ENCODE peak calls at places on chromosomes 7 and 10, in six cellular contexts. L is BE2C, D is psoas muscle, U is neural progenitor cell, S is esophagus squamous epithelium, K is left lung. Z is an unnamed sample.

GRCh38 chr10:22343761-22344160 is 1.5 kb upstream of the SPAG6 start:
- DNase-seq in L (no peak), D (no peak), U (no peak), S (no peak), K (no peak), Z (no peak)

GRCh38 chr7:158073845-158074840 is 513.5 kb downstream of the PTPRN2 start:
- DNase-seq in L (no peak), D (no peak), U (no peak), S (no peak), K (peak; percentile 28), Z (no peak)

GRCh38 chr7:88075216-88075615 is 141.2 kb downstream of the ADAM22 start:
- DNase-seq in L (no peak), D (no peak), U (no peak), S (no peak), K (no peak), Z (no peak)

GRCh38 chr7:106864298-106865081 is 592 bp upstream of the PIK3CG start:
- DNase-seq in L (no peak), D (no peak), U (no peak), S (no peak), K (no peak), Z (no peak)

GRCh38 chr10:101397140-101397539 is 43.2 kb downstream of the BTRC start:
- DNase-seq in L (peak; percentile 45), D (no peak), U (peak; percentile 77), S (no peak), K (no peak), Z (no peak)

GRCh38 chr7:112892263-112892662 is 102.1 kb upstream of the TMEM168 start:
- DNase-seq in L (no peak), D (no peak), U (no peak), S (no peak), K (no peak), Z (no peak)

GRCh38 chr10:132448248-132448731 is 51.3 kb downstream of the PWWP2B start:
- DNase-seq in L (peak; percentile 64), D (peak; percentile 90), U (peak; percentile 69), S (no peak), K (peak; percentile 91), Z (peak; percentile 71)

GRCh38 chr7:157703534-157704195 is 366.9 kb downstream of the DNAJB6 start:
- DNase-seq in L (no peak), D (no peak), U (no peak), S (no peak), K (no peak), Z (peak; percentile 24)

GRCh38 chr10:21972584-21972983 is 30.9 kb downstream of the DNAJC1 start:
- DNase-seq in L (no peak), D (no peak), U (no peak), S (no peak), K (no peak), Z (no peak)

GRCh38 chr7:30001953-30002352 is 12.4 kb upstream of the SCRN1 start:
- DNase-seq in L (no peak), D (no peak), U (no peak), S (no peak), K (no peak), Z (no peak)

GRCh38 chr10:125554753-125555152 is 128.2 kb downstream of the TEX36 start:
- DNase-seq in L (no peak), D (no peak), U (no peak), S (no peak), K (no peak), Z (no peak)

GRCh38 chr7:2820508-2820934 is 23.6 kb downstream of the GNA12 start:
- DNase-seq in L (no peak), D (peak; percentile 84), U (no peak), S (no peak), K (peak; percentile 86), Z (no peak)

GRCh38 chr7:94417261-94417660 is 22.6 kb downstream of the COL1A2 start:
- DNase-seq in L (no peak), D (no peak), U (no peak), S (no peak), K (no peak), Z (no peak)

GRCh38 chr7:129906700-129907099 is 46.1 kb downstream of the UBE2H start:
- DNase-seq in L (no peak), D (no peak), U (no peak), S (no peak), K (no peak), Z (no peak)

GRCh38 chr7:155000795-155001194 is 2.1 kb downstream of the PAXIP1 start:
- DNase-seq in L (no peak), D (no peak), U (no peak), S (no peak), K (no peak), Z (peak; percentile 29)

GRCh38 chr7:33904680-33905388 is 505 bp upstream of the BMPER start:
- DNase-seq in L (peak; percentile 41), D (peak; percentile 76), U (peak; percentile 79), S (no peak), K (no peak), Z (no peak)

GRCh38 chr7:115267503-115267902 is 345.6 kb downstream of the MDFIC start:
- DNase-seq in L (no peak), D (no peak), U (no peak), S (no peak), K (no peak), Z (no peak)

GRCh38 chr10:109973430-109973829 is 34.4 kb upstream of the ADD3 start:
- DNase-seq in L (no peak), D (no peak), U (no peak), S (no peak), K (no peak), Z (no peak)

GRCh38 chr7:100208911-100209408 is 10.8 kb upstream of the PVRIG start:
- DNase-seq in L (no peak), D (no peak), U (no peak), S (no peak), K (no peak), Z (no peak)

GRCh38 chr10:75108684-75109458 is 2.6 kb upstream of the SAMD8 start:
- DNase-seq in L (peak; percentile 60), D (peak; percentile 90), U (peak; percentile 65), S (no peak), K (no peak), Z (no peak)

GRCh38 chr10:97319671-97320479 is 804 bp downstream of the FRAT1 start:
- DNase-seq in L (peak; percentile 59), D (peak; percentile 82), U (peak; percentile 85), S (peak; percentile 6), K (peak; percentile 76), Z (peak; percentile 73)

GRCh38 chr10:23120001-23120934 is 24.9 kb downstream of the MSRB2 start:
- DNase-seq in L (peak; percentile 67), D (no peak), U (no peak), S (no peak), K (no peak), Z (no peak)

GRCh38 chr7:2732959-2733584 is 45.1 kb downstream of the AMZ1 start:
- DNase-seq in L (no peak), D (peak; percentile 92), U (no peak), S (no peak), K (no peak), Z (peak; percentile 57)

GRCh38 chr7:12812111-12812510 is 124.7 kb downstream of the ARL4A start:
- DNase-seq in L (no peak), D (no peak), U (no peak), S (no peak), K (no peak), Z (no peak)

GRCh38 chr7:50676754-50677153 is 105.9 kb downstream of the GRB10 start:
- DNase-seq in L (no peak), D (no peak), U (no peak), S (no peak), K (no peak), Z (no peak)

GRCh38 chr10:119671381-119671780 is 20.2 kb downstream of the BAG3 start:
- DNase-seq in L (no peak), D (no peak), U (no peak), S (no peak), K (no peak), Z (no peak)
- H3K4me3 ChIP-seq in L (no peak overlapping the region), D (peak overlapping the region; percentile 20), U (no peak overlapping the region), S (no peak overlapping the region), K (no peak overlapping the region), Z (no peak overlapping the region)

DNA sequence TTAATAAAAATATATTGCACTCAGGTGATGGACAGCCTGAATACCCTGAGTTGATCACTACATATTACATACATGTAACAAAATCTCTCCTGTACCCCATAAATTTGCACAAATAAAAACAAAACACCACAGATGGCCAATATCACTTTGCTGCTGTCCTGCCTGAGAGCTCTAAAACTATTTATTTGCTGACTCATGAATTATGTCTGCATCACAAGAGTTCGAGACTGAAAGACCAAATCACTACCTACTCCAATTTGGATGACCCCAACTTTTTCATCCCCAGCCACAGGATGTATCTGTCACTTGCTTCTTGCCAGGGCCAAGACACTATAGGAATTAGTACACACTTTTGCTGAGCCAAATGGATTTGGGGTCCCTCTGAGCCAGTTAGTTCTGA is 409.7 kb upstream of the NFE2L3 start:
- DNase-seq in L (no peak), D (no peak), U (no peak), S (no peak), K (no peak), Z (no peak)
- H3K27me3 ChIP-seq in L (no peaks in the 10 kb centered on the region), D (no peaks in the 10 kb centered on the region), U (no peaks in the 10 kb centered on the region), S (no peaks in the 10 kb centered on the region), K (no peaks in the 10 kb centered on the region), Z (no peaks in the 10 kb centered on the region)

GRCh38 chr10:86401588-86402282 is 35.1 kb upstream of the GRID1 start:
- DNase-seq in L (no peak), D (no peak), U (peak; percentile 38), S (no peak), K (no peak), Z (peak; percentile 76)

GRCh38 chr10:86399514-86399878 is 32.9 kb upstream of the GRID1 start:
- DNase-seq in L (no peak), D (no peak), U (no peak), S (no peak), K (no peak), Z (no peak)

GRCh38 chr10:86402283-86402931 is 35.8 kb upstream of the GRID1 start:
- DNase-seq in L (no peak), D (no peak), U (peak; percentile 14), S (no peak), K (no peak), Z (peak; percentile 56)

GRCh38 chr10:86399879-86400704 is 33.5 kb upstream of the GRID1 start:
- DNase-seq in L (peak; percentile 97), D (peak; percentile 96), U (peak; percentile 98), S (peak; percentile 61), K (peak; percentile 96), Z (peak; percentile 98)

GRCh38 chr10:86400705-86401587 is 34.4 kb upstream of the GRID1 start:
- DNase-seq in L (no peak), D (peak; percentile 77), U (peak; percentile 69), S (no peak), K (peak; percentile 50), Z (peak; percentile 84)
- TF ChIP-seq CTCF in L (no peak), D (no peak), U (peak; percentile 17), S (no peak), K (no peak), Z (no peak)

GRCh38 chr7:86644282-86645173 is 819 bp downstream of the GRM3 start:
- DNase-seq in L (no peak), D (no peak), U (peak; percentile 69), S (no peak), K (no peak), Z (no peak)

GRCh38 chr7:86643478-86644281 is at the start of gene GRM3:
- DNase-seq in L (peak; percentile 42), D (no peak), U (peak; percentile 96), S (no peak), K (no peak), Z (no peak)

GRCh38 chr7:86647340-86648094 is 3.8 kb downstream of the GRM3 start:
- DNase-seq in L (no peak), D (no peak), U (peak; percentile 9), S (no peak), K (no peak), Z (no peak)

GRCh38 chr7:86645676-86646276 is 2.1 kb downstream of the GRM3 start:
- DNase-seq in L (no peak), D (no peak), U (no peak), S (no peak), K (no peak), Z (no peak)

GRCh38 chr7:86645174-86645566 is 1.5 kb downstream of the GRM3 start:
- DNase-seq in L (no peak), D (no peak), U (peak; percentile 39), S (no peak), K (no peak), Z (peak; percentile 29)
- H3K4me3 ChIP-seq in L (no peak overlapping the region), D (no peak overlapping the region), U (peak overlapping the region; percentile 79), S (no peak overlapping the region), K (no peak overlapping the region), Z (no peak overlapping the region)